ENCODE peak calls at places on chromosomes 6 and 20, in ten cellular contexts. T is IMR-90; S is CD4-positive, CD25-positive, alpha-beta regulatory T cell; Q is neural progenitor cell; Y is left lung; N is OCI-LY7; I is HepG2; G is A549; X is neuronal stem cell; M is transverse colon. V is an unnamed sample.

GRCh38 chr6:85484941-85485340 is 35.1 kb downstream of the NT5E start:
- DNase-seq in N (no peak), S (no peak), Y (no peak), G (no peak), X (no peak), I (no peak), T (no peak), Q (no peak), M (no peak), V (no peak)

GRCh38 chr6:146803601-146804000 is 204.8 kb downstream of the ADGB start:
- DNase-seq in M (no peak), I (no peak), N (no peak), X (no peak), T (no peak), S (no peak), Q (no peak), G (no peak), Y (peak; percentile 80), V (peak; percentile 18)

GRCh38 chr20:19688031-19688806 is 69.8 kb upstream of the RIN2 start:
- DNase-seq in T (peak; percentile 92), I (peak; percentile 63), G (peak; percentile 89), Y (peak; percentile 84), X (no peak), S (no peak), N (no peak), Q (peak; percentile 53), M (peak; percentile 78), V (peak; percentile 74)

GRCh38 chr6:113854531-113855499 is 2.3 kb upstream of the MARCKS start:
- DNase-seq in X (peak; percentile 87), S (no peak), Q (peak; percentile 94), Y (peak; percentile 89), G (peak; percentile 41), N (peak; percentile 27), I (peak; percentile 44), M (peak; percentile 87), T (peak; percentile 79), V (peak; percentile 79)

GRCh38 chr6:141467041-141467440 is 665.7 kb upstream of the GJE1 start:
- DNase-seq in T (no peak), N (no peak), X (no peak), M (no peak), G (no peak), S (no peak), Y (no peak), Q (no peak), I (no peak), V (no peak)

GRCh38 chr6:127923135-127923534 is 22.3 kb upstream of the THEMIS start:
- DNase-seq in N (no peak), X (no peak), Q (no peak), M (no peak), S (no peak), T (no peak), I (no peak), G (no peak), Y (no peak), V (no peak)

GRCh38 chr6:28585335-28585734 is 59.7 kb downstream of the GPX5 start:
- DNase-seq in Y (no peak), M (no peak), S (no peak), N (no peak), T (peak; percentile 76), G (no peak), Q (no peak), I (peak; percentile 55), X (no peak), V (no peak)

GRCh38 chr20:63210011-63210605 is 5.8 kb downstream of the YTHDF1 start:
- DNase-seq in M (no peak), G (no peak), N (no peak), Q (no peak), T (no peak), X (no peak), I (no peak), Y (no peak), S (no peak), V (no peak)

GRCh38 chr6:161228911-161229591 is 44.8 kb downstream of the AGPAT4 start:
- DNase-seq in S (no peak), N (no peak), G (no peak), X (peak; percentile 17), M (no peak), Y (no peak), I (no peak), Q (peak; percentile 22), T (peak; percentile 95), V (no peak)

GRCh38 chr6:912871-913663 is 220.1 kb upstream of the EXOC2 start:
- DNase-seq in M (peak; percentile 21), N (peak; percentile 5), S (no peak), X (peak; percentile 21), G (no peak), I (peak; percentile 56), T (peak; percentile 47), Q (peak; percentile 65), Y (no peak), V (no peak)

GRCh38 chr20:62543470-62544302 is 67.9 kb upstream of the GATA5 start:
- DNase-seq in M (no peak), N (no peak), I (peak; percentile 39), S (no peak), Q (no peak), G (no peak), T (no peak), X (no peak), Y (no peak), V (no peak)

GRCh38 chr20:3876676-3877075 is 12.5 kb upstream of the PANK2 start:
- DNase-seq in I (no peak), X (no peak), N (no peak), Y (no peak), T (peak; percentile 27), S (no peak), G (no peak), Q (no peak), M (no peak), V (no peak)
- H3K4me3 ChIP-seq in I (no peak overlapping the region), X (no peak overlapping the region), N (no peak overlapping the region), Y (no peak overlapping the region), T (no peak overlapping the region), S (no peak overlapping the region), G (no peak overlapping the region), Q (no peak overlapping the region), M (no peak overlapping the region), V (no peak overlapping the region)

GRCh38 chr20:45343445-45343866 is 4.8 kb downstream of the SDC4 start:
- DNase-seq in Y (no peak), G (no peak), M (peak; percentile 72), Q (no peak), S (no peak), T (no peak), I (peak; percentile 76), N (no peak), X (no peak), V (no peak)

GRCh38 chr20:45343867-45344721 is 4.1 kb downstream of the SDC4 start:
- DNase-seq in G (no peak), Y (no peak), N (no peak), X (no peak), Q (no peak), I (peak; percentile 97), T (peak; percentile 93), M (peak; percentile 76), S (no peak), V (no peak)

GRCh38 chr20:45346851-45347250 is 1.4 kb downstream of the SDC4 start:
- DNase-seq in G (no peak), T (no peak), S (no peak), M (no peak), Q (no peak), Y (no peak), X (no peak), I (no peak), N (no peak), V (no peak)

GRCh38 chr20:45346291-45346718 is 1.9 kb downstream of the SDC4 start:
- DNase-seq in X (no peak), M (no peak), Y (no peak), I (no peak), N (no peak), G (no peak), S (no peak), T (no peak), Q (no peak), V (no peak)

GRCh38 chr20:45345104-45345936 is 2.9 kb downstream of the SDC4 start:
- DNase-seq in Q (no peak), G (no peak), I (no peak), T (no peak), X (no peak), M (peak; percentile 78), S (no peak), Y (peak; percentile 88), N (no peak), V (no peak)
- H3K4me1 ChIP-seq in Q (peaks cover 69% of the 10 kb centered on the region), G (peaks cover 81% of the 10 kb centered on the region), I (peaks cover 91% of the 10 kb centered on the region), T (peaks cover 48% of the 10 kb centered on the region), X (peaks cover 47% of the 10 kb centered on the region), M (peaks cover 32% of the 10 kb centered on the region), S (peaks cover 45% of the 10 kb centered on the region), Y (peaks cover 37% of the 10 kb centered on the region), N (peaks cover 24% of the 10 kb centered on the region), V (peaks cover 59% of the 10 kb centered on the region)

GRCh38 chr20:57621426-57622200 is 1.4 kb upstream of the ZBP1 start:
- DNase-seq in G (no peak), I (no peak), Q (no peak), N (no peak), M (no peak), Y (peak; percentile 19), S (no peak), T (no peak), X (no peak), V (no peak)

GRCh38 chr20:57618766-57619052 is 1.5 kb downstream of the ZBP1 start:
- DNase-seq in T (no peak), X (no peak), Q (no peak), S (no peak), M (no peak), N (no peak), Y (no peak), G (no peak), I (no peak), V (no peak)

GRCh38 chr20:57620999-57621398 is 773 bp upstream of the ZBP1 start:
- DNase-seq in G (no peak), Y (peak; percentile 70), N (peak; percentile 83), M (peak; percentile 58), X (no peak), S (no peak), T (no peak), I (no peak), Q (no peak), V (no peak)

GRCh38 chr20:57619053-57619831 is 984 bp downstream of the ZBP1 start:
- DNase-seq in X (no peak), S (peak; percentile 85), M (peak; percentile 75), N (peak; percentile 87), I (no peak), Q (no peak), T (no peak), Y (peak; percentile 94), G (no peak), V (no peak)

GRCh38 chr20:57620274-57620990 is at the start of gene ZBP1:
- DNase-seq in T (no peak), M (peak; percentile 84), Y (peak; percentile 77), Q (no peak), S (peak; percentile 66), G (no peak), I (no peak), N (peak; percentile 98), X (no peak), V (no peak)
- H3K4me3 ChIP-seq in T (no peak within 1 kb of the TSS), M (peak within 1 kb of the TSS; percentile 16), Y (peak within 1 kb of the TSS; percentile 23), Q (no peak within 1 kb of the TSS), S (peak within 1 kb of the TSS; percentile 89), G (no peak within 1 kb of the TSS), I (no peak within 1 kb of the TSS), N (peak within 1 kb of the TSS; percentile 51), X (no peak within 1 kb of the TSS), V (no peak within 1 kb of the TSS)

DNA sequence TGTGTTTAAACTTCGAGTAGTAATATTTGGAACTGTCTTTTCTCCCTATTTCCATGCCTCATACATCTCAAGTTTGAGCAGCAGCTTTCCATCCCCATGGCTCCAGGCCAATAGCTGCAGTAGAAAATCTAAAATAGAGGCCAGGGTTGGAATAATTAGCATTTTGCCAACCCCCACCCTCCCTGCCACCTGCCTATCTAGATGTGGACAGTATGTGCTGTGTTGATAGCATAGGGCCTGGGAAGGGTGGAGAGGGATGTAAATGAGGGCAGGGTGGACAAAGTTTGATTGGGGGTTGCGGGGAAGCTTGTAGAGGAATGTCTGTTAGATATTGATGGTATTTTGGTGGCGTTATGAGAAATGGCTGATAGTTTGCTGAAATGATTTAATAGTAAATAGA is 5.6 kb downstream of the TOP1 start:
- DNase-seq in Y (no peak), T (no peak), I (no peak), M (no peak), N (no peak), Q (no peak), X (no peak), S (no peak), G (no peak), V (no peak)
- H3K4me1 ChIP-seq in Y (peaks cover 33% of the 10 kb centered on the region), T (peaks cover 12% of the 10 kb centered on the region), I (peaks cover 92% of the 10 kb centered on the region), M (peaks cover 24% of the 10 kb centered on the region), N (peaks cover 60% of the 10 kb centered on the region), Q (peaks cover 81% of the 10 kb centered on the region), X (peaks cover 17% of the 10 kb centered on the region), S (peaks cover 51% of the 10 kb centered on the region), G (peaks cover 57% of the 10 kb centered on the region), V (peaks cover 73% of the 10 kb centered on the region)

V was measured in heart right ventricle.